ENCODE peak calls at places on chromosomes 3 and 15, in six cellular contexts. P, F, L, W, C and N are unnamed samples.

GRCh38 chr15:45180648-45181436 is 6.9 kb downstream of the SHF start:
- DNase-seq in P (no peak), F (no peak), L (no peak), W (no peak), C (no peak), N (no peak)

GRCh38 chr15:58291848-58292247 is 139.9 kb upstream of the LIPC start:
- DNase-seq in P (no peak), F (no peak), L (no peak), W (no peak), C (no peak), N (no peak)

GRCh38 chr3:156131241-156131640 is 10.9 kb downstream of the KCNAB1 start:
- DNase-seq in P (no peak), F (no peak), L (no peak), W (no peak), C (no peak), N (no peak)

GRCh38 chr3:122146466-122146865 is 37.0 kb upstream of the CASR start:
- DNase-seq in P (no peak), F (no peak), L (peak; percentile 18), W (no peak), C (no peak), N (no peak)

GRCh38 chr3:144107923-144108322 is 136.3 kb downstream of the DIPK2A start:
- DNase-seq in P (no peak), F (no peak), L (no peak), W (no peak), C (no peak), N (no peak)

GRCh38 chr15:101446527-101447167 is 42.9 kb downstream of the PCSK6 start:
- DNase-seq in P (no peak), F (peak; percentile 18), L (peak; percentile 54), W (no peak), C (peak; percentile 54), N (peak; percentile 72)

GRCh38 chr3:108391917-108392585 is 95.7 kb downstream of the HHLA2 start:
- DNase-seq in P (peak; percentile 49), F (no peak), L (no peak), W (no peak), C (no peak), N (no peak)

GRCh38 chr3:120693439-120694172 is 11.6 kb upstream of the HGD start:
- DNase-seq in P (peak; percentile 62), F (no peak), L (peak; percentile 40), W (no peak), C (no peak), N (no peak)

GRCh38 chr3:186417791-186418190 is 55.8 kb upstream of the DGKG start:
- DNase-seq in P (peak; percentile 80), F (no peak), L (peak; percentile 21), W (no peak), C (no peak), N (no peak)

GRCh38 chr3:86787091-86787490 is 203.9 kb downstream of the VGLL3 start:
- DNase-seq in P (peak; percentile 76), F (no peak), L (no peak), W (no peak), C (no peak), N (no peak)

GRCh38 chr3:119529883-119530282 is 29.5 kb downstream of the CD80 start:
- DNase-seq in P (no peak), F (no peak), L (no peak), W (no peak), C (no peak), N (no peak)

GRCh38 chr3:130779031-130779430 is 32.4 kb upstream of the PIK3R4 start:
- DNase-seq in P (no peak), F (no peak), L (no peak), W (no peak), C (no peak), N (no peak)

GRCh38 chr3:46960081-46960701 is 16.4 kb downstream of the CCDC12 start:
- DNase-seq in P (peak; percentile 85), F (no peak), L (peak; percentile 68), W (no peak), C (no peak), N (no peak)

GRCh38 chr3:29694783-29695182 is 413.9 kb downstream of the RBMS3 start:
- DNase-seq in P (peak; percentile 85), F (no peak), L (peak; percentile 76), W (no peak), C (no peak), N (no peak)

GRCh38 chr3:182133752-182134151 is 422.0 kb downstream of the SOX2 start:
- DNase-seq in P (no peak), F (no peak), L (peak; percentile 9), W (no peak), C (no peak), N (no peak)
- H3K4me3 ChIP-seq in P (no peak overlapping the region), F (no peak overlapping the region), L (no peak overlapping the region), W (no peak overlapping the region), C (no peak overlapping the region), N (no peak overlapping the region)

GRCh38 chr15:33735637-33736247 is 232.6 kb upstream of the CHRM5 start:
- DNase-seq in P (no peak), F (peak; percentile 28), L (peak; percentile 74), W (no peak), C (no peak), N (no peak)
- TF ChIP-seq CTCF in P (peak; percentile 66), F (peak; percentile 24), L (peak; percentile 73), W (no peak), C (peak; percentile 42), N (no peak)

DNA sequence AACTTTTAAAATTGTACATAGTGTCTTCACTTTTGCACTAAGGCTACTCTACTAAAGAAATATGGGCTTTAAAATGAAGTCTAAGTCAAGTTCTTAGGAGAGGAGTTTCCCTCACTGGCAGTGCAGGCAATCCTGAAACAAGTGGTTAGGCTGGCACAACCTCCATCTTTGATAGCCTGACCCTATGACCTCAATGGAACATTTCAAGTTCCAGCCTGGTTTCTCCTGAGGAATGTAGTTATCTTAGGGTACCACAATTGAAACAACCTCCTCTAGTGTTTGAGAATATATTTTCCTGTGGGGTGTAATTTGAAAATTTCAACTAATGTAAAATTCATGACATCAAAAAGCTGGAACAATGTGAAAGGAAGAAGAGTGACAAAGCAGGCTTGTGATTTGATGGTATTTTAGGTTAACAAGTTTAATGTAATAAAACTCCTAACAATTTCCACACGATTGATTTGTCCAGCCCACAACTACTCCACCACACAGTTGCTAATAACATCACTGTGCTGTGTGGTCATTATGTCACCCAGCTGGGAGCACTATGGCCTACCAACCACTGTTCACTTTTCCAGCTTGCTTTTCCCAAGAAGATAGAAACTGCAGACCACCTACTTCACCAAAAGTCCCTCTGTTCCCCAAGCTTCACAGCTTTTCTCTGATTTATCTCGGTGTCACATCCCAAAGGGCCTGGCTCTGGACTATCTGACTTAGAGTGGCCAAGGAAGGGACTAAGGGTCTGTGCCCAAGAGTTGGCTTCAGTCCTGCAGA is 1.8 kb downstream of the WWTR1 start:
- DNase-seq in P (no peak), F (no peak), L (no peak), W (no peak), C (no peak), N (no peak)
- H3K27ac ChIP-seq in P (peak overlapping the region; percentile 97), F (peak overlapping the region; percentile 96), L (peak overlapping the region; percentile 99), W (peak overlapping the region; percentile 98), C (peak overlapping the region; percentile 90), N (peak overlapping the region; percentile 98)

GRCh38 chr15:89812126-89812846 is 2.4 kb downstream of the ANPEP start:
- DNase-seq in P (peak; percentile 61), F (peak; percentile 74), L (no peak), W (no peak), C (peak; percentile 78), N (no peak)
- H3K4me3 ChIP-seq in P (peak overlapping the region; percentile 76), F (no peak overlapping the region), L (no peak overlapping the region), W (no peak overlapping the region), C (no peak overlapping the region), N (peak overlapping the region; percentile 78)

GRCh38 chr15:74816624-74817369 is 4.2 kb downstream of the LMAN1L start:
- DNase-seq in P (no peak), F (no peak), L (no peak), W (no peak), C (no peak), N (no peak)

GRCh38 chr15:74815961-74816360 is 3.3 kb downstream of the LMAN1L start:
- DNase-seq in P (no peak), F (no peak), L (no peak), W (no peak), C (no peak), N (no peak)

GRCh38 chr15:74820056-74820455 is 6.4 kb upstream of the CPLX3 start:
- DNase-seq in P (no peak), F (no peak), L (no peak), W (no peak), C (no peak), N (no peak)

GRCh38 chr15:74815121-74815933 is 2.7 kb downstream of the LMAN1L start:
- DNase-seq in P (no peak), F (peak; percentile 88), L (no peak), W (no peak), C (no peak), N (no peak)

DNA sequence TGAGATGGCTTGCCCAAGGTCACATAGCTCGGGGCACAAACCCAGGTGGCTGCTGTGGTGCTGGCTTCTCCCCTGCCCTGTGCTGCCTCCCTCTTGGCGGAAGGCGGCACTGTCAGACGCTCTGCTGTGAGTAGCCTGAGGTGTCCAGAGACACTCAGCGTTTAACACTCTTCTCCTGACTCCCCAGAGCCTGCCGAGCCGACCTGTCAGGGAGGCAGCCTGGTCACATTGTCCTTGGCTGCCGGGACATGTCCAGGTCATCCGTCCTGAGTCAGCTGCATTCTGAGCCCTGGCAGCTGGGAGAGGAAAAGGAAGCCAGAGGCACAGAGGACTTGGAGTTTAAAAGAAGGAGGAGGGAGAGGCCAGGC is 4.7 kb downstream of the LMAN1L start:
- DNase-seq in P (peak; percentile 75), F (no peak), L (peak; percentile 48), W (no peak), C (peak; percentile 86), N (no peak)
- TF ChIP-seq CTCF in P (no peak), F (no peak), L (peak; percentile 18), W (no peak), C (peak; percentile 35), N (no peak)

DNA sequence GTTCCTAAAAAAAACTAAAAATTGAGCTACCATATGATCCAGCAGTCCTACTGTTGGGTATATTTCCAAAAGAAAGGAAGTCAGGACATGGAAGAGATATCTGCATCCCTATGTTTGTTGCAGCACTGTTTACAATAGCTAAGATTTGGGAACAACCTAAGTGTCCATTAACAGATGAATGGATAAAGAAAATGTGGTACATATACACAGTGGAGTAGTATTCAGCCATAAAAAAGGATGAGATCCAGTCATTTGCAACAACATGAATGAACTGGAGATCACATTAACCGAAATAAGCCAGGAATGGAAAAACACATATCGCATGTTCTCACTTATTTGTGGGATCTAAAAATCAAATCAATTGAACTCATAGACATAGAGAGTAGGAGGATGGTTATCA is 29.5 kb downstream of the LRRC49 start:
- DNase-seq in P (no peak), F (no peak), L (no peak), W (no peak), C (no peak), N (no peak)
- H3K27ac ChIP-seq in P (no peak overlapping the region), F (no peak overlapping the region), L (no peak overlapping the region), W (no peak overlapping the region), C (no peak overlapping the region), N (no peak overlapping the region)

DNA sequence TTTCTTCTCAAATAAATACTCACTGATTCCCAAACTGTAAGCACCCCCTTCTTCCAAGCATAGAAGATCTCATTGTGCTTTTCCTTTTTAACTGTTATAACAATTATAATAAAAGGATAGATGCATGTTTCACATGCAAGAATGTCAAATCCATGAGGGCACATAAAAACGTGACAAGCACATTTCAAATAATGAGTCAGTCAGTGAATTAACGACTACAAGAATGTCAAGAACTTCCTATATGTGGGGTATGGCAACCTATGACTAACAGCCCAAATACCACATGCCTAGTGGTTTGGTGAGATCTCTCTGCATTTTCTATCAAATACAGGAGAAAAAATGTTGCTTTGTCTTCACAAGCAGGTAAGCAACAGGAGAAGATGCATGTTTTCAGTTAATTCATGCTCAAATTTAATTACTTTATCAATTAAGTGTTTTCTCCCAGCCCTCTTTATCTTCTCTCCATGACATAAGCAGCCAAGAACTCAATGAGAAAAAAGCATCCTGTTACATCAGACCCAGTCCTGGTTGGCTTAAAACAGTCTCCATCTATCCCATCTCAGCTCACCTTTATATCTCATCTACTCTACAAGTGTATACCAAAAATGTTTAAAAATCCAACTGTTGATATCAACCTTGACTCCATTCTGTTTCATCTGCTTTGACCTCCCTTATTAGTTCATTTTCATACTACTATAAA is 181.5 kb upstream of the LMCD1 start:
- DNase-seq in P (peak; percentile 63), F (no peak), L (no peak), W (no peak), C (no peak), N (no peak)
- H3K4me3 ChIP-seq in P (no peak overlapping the region), F (no peak overlapping the region), L (no peak overlapping the region), W (no peak overlapping the region), C (no peak overlapping the region), N (no peak overlapping the region)